ENCODE peak calls at places on chromosomes 5 and 9, in five cellular contexts. M is psoas muscle, S is pancreas, T is GM23338, O is fibroblast of lung. U is an unnamed sample.

GRCh38 chr9:112075009-112075378 is 100.1 kb downstream of the SUSD1 start:
- DNase-seq in M (no peak), S (no peak), T (no peak), O (no peak), U (no peak)

GRCh38 chr5:75727931-75728330 is 10.7 kb upstream of the POC5 start:
- DNase-seq in M (no peak), S (no peak), T (no peak), O (no peak), U (no peak)

GRCh38 chr9:132026932-132027585 is 52.6 kb downstream of the MED27 start:
- DNase-seq in M (no peak), S (no peak), T (peak), O (no peak), U (no peak)

GRCh38 chr5:143836161-143836725 is 24.3 kb downstream of the HMHB1 start:
- DNase-seq in M (no peak), S (no peak), T (no peak), O (no peak), U (no peak)

GRCh38 chr5:128413356-128413755 is 124.7 kb downstream of the FBN2 start:
- DNase-seq in M (no peak), S (no peak), T (no peak), O (peak), U (no peak)

GRCh38 chr5:56512314-56512996 is 279.3 kb upstream of the ANKRD55 start:
- DNase-seq in M (no peak), S (no peak), T (no peak), O (no peak), U (no peak)

GRCh38 chr5:82422751-82423181 is 144.6 kb upstream of the RPS23 start:
- DNase-seq in M (no peak), S (no peak), T (no peak), O (peak), U (no peak)

GRCh38 chr9:17065062-17065461 is 69.8 kb upstream of the CNTLN start:
- DNase-seq in M (no peak), S (no peak), T (no peak), O (no peak), U (no peak)

GRCh38 chr5:97142521-97143254 is at the start of gene LIX1:
- DNase-seq in M (no peak), S (no peak), T (peak), O (peak), U (peak)

GRCh38 chr5:51156222-51156621 is 227.0 kb upstream of the ISL1 start:
- DNase-seq in M (no peak), S (no peak), T (no peak), O (no peak), U (no peak)

GRCh38 chr5:125410501-125411162 is 664.2 kb upstream of the ZNF608 start:
- DNase-seq in M (no peak), S (no peak), T (no peak), O (peak), U (no peak)

GRCh38 chr5:36630201-36630968 is 24.0 kb downstream of the SLC1A3 start:
- DNase-seq in M (no peak), S (no peak), T (no peak), O (no peak), U (no peak)

GRCh38 chr5:160268111-160268510 is 38.8 kb downstream of the FABP6 start:
- DNase-seq in M (no peak), S (no peak), T (no peak), O (no peak), U (no peak)

GRCh38 chr5:1335540-1336095 is 9.3 kb downstream of the CLPTM1L start:
- DNase-seq in M (peak), S (no peak), T (no peak), O (no peak), U (no peak)

GRCh38 chr5:179270581-179271300 is 74.5 kb downstream of the ADAMTS2 start:
- DNase-seq in M (no peak), S (no peak), T (no peak), O (peak), U (no peak)

GRCh38 chr9:80881350-80881749 is 808.0 kb downstream of the TLE1 start:
- DNase-seq in M (no peak), S (no peak), T (peak), O (no peak), U (no peak)

GRCh38 chr5:9533096-9533495 is 12.8 kb downstream of the SEMA5A start:
- DNase-seq in M (no peak), S (no peak), T (no peak), O (peak), U (no peak)

DNA sequence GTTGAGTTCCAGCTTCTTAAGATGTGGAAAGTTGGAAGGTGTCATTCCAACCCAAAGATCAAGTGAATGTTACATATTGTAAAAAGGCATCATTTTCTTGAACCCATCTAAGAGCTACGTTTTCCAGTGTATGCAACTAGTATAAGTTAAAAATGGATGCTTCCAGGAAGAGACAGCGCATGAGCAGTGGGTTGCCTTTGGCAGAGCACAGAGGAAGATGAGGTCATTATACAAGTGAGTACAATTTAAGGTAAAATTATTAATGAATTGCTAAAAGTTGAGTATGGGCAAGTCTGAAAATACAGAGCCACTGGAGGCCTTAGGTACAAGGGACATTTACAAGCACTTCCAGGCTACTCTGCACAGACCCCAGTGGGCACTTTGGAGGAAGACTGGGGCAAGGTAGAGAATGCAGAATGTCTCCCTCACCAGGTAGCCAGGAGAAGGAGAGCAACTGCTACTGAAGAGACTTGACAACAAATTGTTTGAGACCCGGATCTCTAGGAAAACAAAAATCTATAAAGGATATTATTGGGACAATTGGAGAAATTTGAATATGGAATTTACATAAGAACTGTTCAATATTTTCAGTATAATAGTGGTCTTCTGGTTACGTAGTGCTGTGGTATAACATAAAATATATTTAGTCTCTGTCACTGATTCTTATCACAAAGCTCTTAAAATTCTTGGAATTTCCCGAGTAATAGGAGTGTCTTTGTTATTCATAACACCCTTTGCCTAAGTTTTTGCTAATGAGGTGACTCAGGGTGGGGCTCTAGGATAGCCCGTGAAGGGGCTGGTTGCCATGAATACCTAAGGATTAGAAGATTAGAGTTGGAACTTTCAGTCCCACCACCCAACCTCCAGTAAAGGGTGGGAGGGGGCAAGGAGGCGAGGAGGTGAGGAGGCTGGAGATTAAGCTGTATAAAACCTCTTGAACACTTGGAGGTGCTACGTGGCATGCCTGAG is 129.9 kb upstream of the FER start:
- DNase-seq in M (no peak), S (no peak), T (peak), O (no peak), U (no peak)
- TF ChIP-seq CTCF in M (no peak), S (no peak), T (peak), O (no peak), U (no peak)

GRCh38 chr9:15403155-15403554 is 19.5 kb upstream of the SNAPC3 start:
- DNase-seq in M (no peak), S (no peak), T (peak), O (no peak), U (no peak)
- TF ChIP-seq CTCF in M (no peak), S (no peak), T (peak), O (peak), U (no peak)

GRCh38 chr5:166505086-166505485 is 1786.4 kb upstream of the WWC1 start:
- DNase-seq in M (no peak), S (no peak), T (no peak), O (no peak), U (no peak)

GRCh38 chr5:166505546-166505945 is 1785.9 kb upstream of the WWC1 start:
- DNase-seq in M (no peak), S (no peak), T (peak), O (no peak), U (no peak)

GRCh38 chr5:166499452-166500240 is 1791.8 kb upstream of the WWC1 start:
- DNase-seq in M (no peak), S (no peak), T (no peak), O (no peak), U (no peak)

GRCh38 chr5:166507810-166508419 is 1783.5 kb upstream of the WWC1 start:
- DNase-seq in M (no peak), S (no peak), T (no peak), O (no peak), U (no peak)

DNA sequence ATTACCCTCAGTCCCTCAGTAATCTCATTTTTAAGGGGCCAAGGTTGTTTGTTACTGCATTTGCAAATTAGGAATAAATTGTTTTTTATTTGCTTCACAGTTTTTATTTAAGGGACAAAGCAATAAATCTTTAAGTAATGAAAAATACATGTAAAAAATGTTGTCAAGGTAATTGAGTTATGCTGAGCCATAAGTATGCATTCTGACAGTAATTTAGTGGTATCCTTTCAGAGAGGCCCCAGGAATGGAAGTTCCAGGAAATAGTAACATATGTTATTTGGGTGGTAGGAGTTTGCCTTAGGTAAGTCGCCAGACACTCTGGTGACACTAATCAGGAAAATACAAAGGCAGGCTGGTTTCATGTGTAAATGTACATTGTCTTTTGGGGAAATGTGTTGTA is 1787.9 kb upstream of the WWC1 start:
- DNase-seq in M (no peak), S (no peak), T (no peak), O (no peak), U (no peak)
- TF ChIP-seq CTCF in M (no peak), S (no peak), T (no peak), O (no peak), U (no peak)

GRCh38 chr5:14400611-14401010 is 181.0 kb upstream of the OTULINL start:
- DNase-seq in M (no peak), S (no peak), T (no peak), O (no peak), U (no peak)

GRCh38 chr5:14397717-14398116 is 183.9 kb upstream of the OTULINL start:
- DNase-seq in M (no peak), S (no peak), T (no peak), O (peak), U (no peak)

GRCh38 chr5:14400085-14400484 is 181.5 kb upstream of the OTULINL start:
- DNase-seq in M (no peak), S (no peak), T (no peak), O (no peak), U (no peak)

GRCh38 chr5:14401639-14402038 is 180.0 kb upstream of the OTULINL start:
- DNase-seq in M (no peak), S (no peak), T (no peak), O (no peak), U (no peak)

DNA sequence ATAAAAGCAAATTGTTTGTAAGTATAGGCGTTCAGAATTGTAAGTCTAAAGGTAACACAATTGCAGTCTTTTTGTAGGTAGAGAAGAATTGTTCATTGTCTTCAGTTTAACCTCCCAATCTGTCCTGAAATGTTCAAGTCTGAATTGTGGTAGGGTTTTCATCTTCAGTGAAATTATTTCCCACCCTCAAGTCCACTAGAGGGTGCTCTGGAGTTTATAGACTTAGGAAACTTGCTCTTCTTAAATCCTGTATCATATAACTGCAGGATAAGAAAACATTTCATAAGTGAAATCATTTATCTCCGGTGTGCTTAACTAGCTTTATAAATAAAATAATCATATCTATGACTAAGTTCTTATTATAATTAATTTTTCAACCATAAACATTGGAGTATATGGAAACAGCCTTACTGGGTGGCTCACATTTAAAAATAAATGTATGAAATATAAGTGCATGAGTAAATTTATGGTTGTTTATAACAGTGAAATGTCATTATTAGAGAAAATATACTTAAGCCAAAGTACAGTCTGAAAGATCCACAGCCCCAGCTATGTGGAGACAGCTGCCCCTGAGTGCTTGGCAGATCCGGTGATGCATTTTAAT is 182.4 kb upstream of the OTULINL start:
- DNase-seq in M (no peak), S (no peak), T (peak), O (peak), U (peak)
- TF ChIP-seq CTCF in M (peak), S (peak), T (peak), O (peak), U (peak)

DNA sequence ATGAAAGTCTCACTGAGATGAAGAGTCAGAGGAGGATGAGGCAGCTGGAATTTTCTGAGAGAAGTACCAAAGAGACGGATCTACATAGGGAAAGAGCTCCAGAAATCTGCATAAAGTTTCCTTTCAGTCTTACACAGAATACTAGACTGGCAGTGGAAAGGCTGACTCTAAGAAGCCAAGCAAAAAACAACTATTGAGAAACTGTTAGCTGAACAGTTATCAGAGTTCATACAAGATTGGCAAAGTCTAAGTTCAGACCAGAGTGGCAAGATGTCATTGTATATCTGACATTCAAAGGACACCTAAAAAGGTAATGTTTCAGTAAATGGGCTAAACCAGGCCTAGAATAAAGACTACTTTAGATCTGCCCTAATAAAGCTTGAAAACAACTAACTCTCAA is 209.0 kb downstream of the KIAA0825 start:
- DNase-seq in M (no peak), S (no peak), T (no peak), O (no peak), U (no peak)
- TF ChIP-seq CTCF in M (no peak), S (no peak), T (no peak), O (no peak), U (no peak)

GRCh38 chr9:123509646-123510045 is 153.6 kb downstream of the CRB2 start:
- DNase-seq in M (no peak), S (no peak), T (no peak), O (no peak), U (no peak)

GRCh38 chr9:123514766-123515165 is 158.8 kb downstream of the CRB2 start:
- DNase-seq in M (no peak), S (no peak), T (no peak), O (no peak), U (no peak)

GRCh38 chr9:123507992-123508391 is 152.0 kb downstream of the CRB2 start:
- DNase-seq in M (no peak), S (no peak), T (no peak), O (peak), U (no peak)

GRCh38 chr9:123513554-123513953 is 157.6 kb downstream of the CRB2 start:
- DNase-seq in M (no peak), S (no peak), T (no peak), O (no peak), U (no peak)

GRCh38 chr9:123511326-123511974 is 155.5 kb downstream of the CRB2 start:
- DNase-seq in M (no peak), S (no peak), T (no peak), O (no peak), U (no peak)
- TF ChIP-seq CTCF in M (no peak), S (no peak), T (no peak), O (no peak), U (no peak)

GRCh38 chr9:126169736-126170135 is 156.9 kb upstream of the MVB12B start:
- DNase-seq in M (no peak), S (no peak), T (no peak), O (no peak), U (no peak)

GRCh38 chr9:126171641-126172040 is 155.0 kb upstream of the MVB12B start:
- DNase-seq in M (no peak), S (no peak), T (no peak), O (no peak), U (no peak)

GRCh38 chr9:126170286-126170823 is 156.3 kb upstream of the MVB12B start:
- DNase-seq in M (no peak), S (no peak), T (no peak), O (no peak), U (no peak)

GRCh38 chr9:126173929-126174328 is 152.7 kb upstream of the MVB12B start:
- DNase-seq in M (no peak), S (no peak), T (no peak), O (no peak), U (no peak)

DNA sequence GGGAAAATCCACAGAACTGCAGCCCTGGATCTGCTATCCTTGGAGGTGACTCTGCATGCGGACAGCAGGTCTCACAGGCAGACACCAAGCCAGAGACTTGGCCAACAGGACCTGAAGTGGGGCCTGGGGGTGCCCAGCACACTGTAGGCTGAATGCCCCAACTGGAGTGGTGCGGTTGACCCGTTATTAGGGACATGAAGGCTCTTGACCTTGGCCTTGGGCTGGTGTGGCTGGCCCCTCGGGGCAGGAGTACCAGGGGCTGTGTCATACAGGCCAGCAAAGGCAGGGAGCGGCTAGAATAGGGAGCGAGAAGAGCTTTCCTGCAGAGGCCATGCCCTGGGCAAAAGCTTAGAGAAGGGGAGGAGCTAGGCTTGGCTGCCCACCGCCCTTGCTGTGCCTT is 153.2 kb upstream of the MVB12B start:
- DNase-seq in M (no peak), S (no peak), T (no peak), O (no peak), U (no peak)
- TF ChIP-seq CTCF in M (no peak), S (no peak), T (no peak), O (no peak), U (no peak)

GRCh38 chr9:114417511-114417910 is 29.7 kb upstream of the AKNA start:
- DNase-seq in M (no peak), S (no peak), T (no peak), O (peak), U (no peak)

GRCh38 chr9:114423181-114423580 is 35.4 kb upstream of the AKNA start:
- DNase-seq in M (no peak), S (no peak), T (no peak), O (no peak), U (no peak)

GRCh38 chr9:114418053-114418452 is 30.3 kb upstream of the AKNA start:
- DNase-seq in M (no peak), S (no peak), T (no peak), O (no peak), U (no peak)

GRCh38 chr9:114421147-114421546 is 33.4 kb upstream of the AKNA start:
- DNase-seq in M (no peak), S (no peak), T (no peak), O (no peak), U (no peak)

GRCh38 chr9:114419796-114420195 is 32.0 kb upstream of the AKNA start:
- DNase-seq in M (no peak), S (no peak), T (no peak), O (no peak), U (no peak)
- TF ChIP-seq CTCF in M (no peak), S (no peak), T (no peak), O (no peak), U (no peak)

DNA sequence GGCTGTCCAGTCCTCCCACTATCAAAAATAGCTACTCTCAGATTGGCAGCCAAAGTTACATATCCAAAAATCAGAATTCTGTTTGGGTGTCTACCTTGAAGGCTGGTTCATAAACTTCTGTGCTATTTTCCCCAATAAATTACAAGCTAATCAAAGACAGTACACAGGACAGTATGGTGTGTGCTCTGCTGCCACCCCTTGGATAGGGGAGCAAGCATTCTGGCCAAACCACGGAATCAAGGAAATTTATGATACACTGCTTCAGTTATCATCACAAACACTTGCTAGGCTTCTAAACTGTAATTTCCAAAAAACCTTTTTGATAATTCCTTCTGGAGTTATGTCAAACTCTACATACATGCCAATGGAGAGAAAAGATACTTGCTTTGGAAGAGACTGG is 15.9 kb downstream of the ETF1 start:
- DNase-seq in M (no peak), S (no peak), T (no peak), O (no peak), U (no peak)
- TF ChIP-seq CTCF in M (no peak), S (no peak), T (no peak), O (no peak), U (no peak)

U was measured in endothelial cell.